ENCODE peak calls at places on chromosomes 7 and 10, in four cellular contexts. H is heart right ventricle, K is mesothelial cell of epicardium, W is chondrocyte. N is an unnamed sample.

GRCh38 chr10:92052741-92053140 is 129.2 kb downstream of the BTAF1 start:
- DNase-seq in H (no peak), K (no peak), W (no peak), N (no peak)

GRCh38 chr7:117992635-117993034 is 119.4 kb upstream of the CTTNBP2 start:
- DNase-seq in H (no peak), K (no peak), W (no peak), N (no peak)

GRCh38 chr7:130486114-130486962 is 5.5 kb upstream of the MEST start:
- DNase-seq in H (peak; percentile 53), K (no peak), W (no peak), N (no peak)

GRCh38 chr10:107740962-107741690 is 576.6 kb upstream of the SORCS1 start:
- DNase-seq in H (no peak), K (no peak), W (no peak), N (peak; percentile 7)

GRCh38 chr10:117899181-117899683 is 147.5 kb downstream of the RAB11FIP2 start:
- DNase-seq in H (no peak), K (no peak), W (no peak), N (no peak)

GRCh38 chr10:124604214-124605000 is 139.8 kb downstream of the FAM53B start:
- DNase-seq in H (peak; percentile 9), K (no peak), W (peak; percentile 89), N (no peak)

GRCh38 chr7:156739596-156739995 is 99.0 kb downstream of the RNF32 start:
- DNase-seq in H (no peak), K (no peak), W (no peak), N (no peak)

GRCh38 chr10:119341236-119342016 is 134.1 kb downstream of the GRK5 start:
- DNase-seq in H (no peak), K (no peak), W (no peak), N (peak; percentile 86)

GRCh38 chr7:156558198-156558597 is 82.4 kb upstream of the RNF32 start:
- DNase-seq in H (no peak), K (no peak), W (no peak), N (no peak)

GRCh38 chr7:22193361-22194016 is 163.5 kb downstream of the RAPGEF5 start:
- DNase-seq in H (no peak), K (no peak), W (no peak), N (peak; percentile 0)

GRCh38 chr7:47453093-47454056 is 128.5 kb downstream of the TNS3 start:
- DNase-seq in H (peak; percentile 58), K (no peak), W (no peak), N (peak; percentile 96)
- TF ChIP-seq CTCF in H (no peak), K (no peak), W (no peak), N (no peak)

DNA sequence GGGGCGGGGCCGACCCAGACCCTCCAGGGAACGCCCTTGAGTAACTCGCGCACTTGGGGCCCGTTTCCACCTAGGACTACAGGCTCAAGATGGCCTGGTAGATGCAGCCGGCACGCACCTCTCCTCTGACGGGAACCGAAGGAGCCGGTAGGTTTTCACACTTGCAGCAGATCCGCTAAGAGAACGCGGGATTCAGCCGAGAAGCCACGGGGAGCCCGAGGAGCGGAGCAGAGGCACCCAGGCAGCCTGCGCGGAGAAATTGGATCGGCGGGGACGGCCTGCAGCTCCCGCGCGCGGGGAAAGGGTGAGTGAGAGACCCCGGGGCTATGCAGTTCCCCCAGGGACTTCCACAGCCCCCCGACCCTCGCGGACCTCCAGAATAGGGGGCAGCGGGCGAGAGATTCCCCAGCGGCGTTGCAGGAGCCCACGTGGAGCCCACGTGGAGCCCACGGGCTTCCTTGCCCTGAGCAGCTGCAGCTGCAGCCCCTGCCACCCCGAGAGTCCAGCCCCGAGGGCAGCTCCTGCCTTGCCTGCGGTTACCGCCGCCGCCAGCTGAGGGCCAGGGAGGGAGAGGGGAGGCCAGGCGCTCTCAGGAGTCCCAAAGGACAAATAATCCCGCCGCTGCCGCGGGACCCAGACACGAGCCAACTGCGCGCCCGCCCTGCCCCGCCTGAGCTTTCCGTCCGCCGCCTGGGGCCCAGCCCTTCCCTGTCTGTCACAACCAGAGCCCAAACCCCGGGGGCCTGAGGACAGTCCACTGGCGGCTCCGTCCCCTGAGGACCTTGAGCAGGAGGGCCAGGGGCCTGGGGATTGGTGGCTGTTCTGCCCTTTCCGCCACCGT is 13.1 kb downstream of the IFT22 start:
- DNase-seq in H (no peak), K (peak; percentile 43), W (no peak), N (peak; percentile 35)
- TF ChIP-seq CTCF in H (no peak), K (no peak), W (peak; percentile 37), N (no peak)

DNA sequence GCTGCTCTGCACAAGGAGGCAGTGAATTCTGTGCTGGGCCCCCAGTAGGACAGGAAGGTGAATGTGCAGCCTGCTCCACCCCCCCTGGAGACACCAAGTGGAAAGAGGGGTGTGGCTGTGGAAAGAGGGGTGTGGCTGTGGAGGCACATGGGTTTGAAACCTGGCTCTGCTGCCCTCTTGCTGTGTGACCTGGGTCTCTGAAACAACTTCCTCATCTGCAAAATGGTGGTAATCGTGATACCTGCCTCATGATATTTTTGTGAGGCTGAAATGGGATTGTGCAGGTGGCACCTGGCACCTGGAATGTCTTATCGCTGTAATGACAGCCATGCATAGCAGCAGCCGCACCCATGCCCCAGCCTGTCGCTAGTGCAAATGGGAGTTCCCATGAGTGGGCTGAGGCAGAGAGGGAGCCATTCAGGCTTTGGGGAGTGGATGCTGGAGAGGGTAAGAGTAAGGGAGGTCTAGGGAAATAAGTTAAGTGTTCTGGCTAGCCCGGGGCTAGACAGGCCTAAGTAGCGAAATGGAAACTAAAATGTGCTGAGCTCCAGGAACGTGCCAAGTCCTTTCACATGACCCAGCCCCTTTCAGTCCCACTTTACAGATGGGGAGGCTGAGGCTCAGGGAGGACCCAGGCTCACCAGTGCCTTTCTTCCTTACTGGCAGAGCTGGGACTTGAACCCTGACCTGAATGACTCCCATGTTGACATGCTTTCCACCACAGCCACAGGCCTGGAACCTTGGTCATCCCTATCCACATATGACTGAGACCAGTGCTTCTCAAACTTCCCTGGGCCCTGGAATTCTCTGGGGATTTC is 35.0 kb downstream of the C10orf105 start:
- DNase-seq in H (no peak), K (no peak), W (no peak), N (no peak)
- TF ChIP-seq CTCF in H (no peak), K (no peak), W (no peak), N (peak; percentile 3)

DNA sequence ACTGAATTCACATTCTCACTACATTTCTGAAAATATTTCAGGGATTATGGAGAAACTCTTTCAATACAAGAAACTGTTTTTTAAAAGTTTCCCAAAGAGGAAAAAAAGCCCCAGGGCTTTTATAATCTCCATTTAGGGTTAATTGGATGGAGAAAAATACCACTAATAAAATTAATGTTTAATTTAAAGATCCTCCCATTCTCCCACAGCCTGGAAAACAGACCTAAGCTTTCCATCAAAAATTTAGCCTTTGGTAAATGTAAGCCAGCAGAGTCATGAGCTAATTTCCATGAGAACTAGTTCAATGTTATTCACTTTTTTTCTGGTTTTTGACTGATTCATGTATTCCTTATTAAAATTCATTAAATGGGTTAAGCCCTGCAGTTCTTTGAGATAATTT is 408.7 kb downstream of the PHTF2 start:
- DNase-seq in H (no peak), K (no peak), W (no peak), N (no peak)
- TF ChIP-seq CTCF in H (no peak), K (no peak), W (no peak), N (no peak)

GRCh38 chr7:120700806-120701205 is 157.1 kb downstream of the TSPAN12 start:
- DNase-seq in H (no peak), K (no peak), W (no peak), N (no peak)

GRCh38 chr7:120703585-120704240 is 154.2 kb downstream of the TSPAN12 start:
- DNase-seq in H (no peak), K (no peak), W (no peak), N (no peak)
- TF ChIP-seq CTCF in H (no peak), K (no peak), W (no peak), N (no peak)

N was measured in fibroblast of villous mesenchyme.